ENCODE peak calls at places on chromosomes 2 and 18, in four cellular contexts. L is GM12864, U is progenitor cell of endocrine pancreas, P is GM10248. A is an unnamed sample.

GRCh38 chr2:43169091-43169936 is 57.1 kb downstream of the ZFP36L2 start:
- DNase-seq in L (peak), U (no peak), P (peak), A (peak)

GRCh38 chr18:76554788-76555187 is 59.7 kb upstream of the ZNF516 start:
- DNase-seq in U (no peak), P (no peak), L (no peak), A (no peak)

GRCh38 chr2:33110461-33110860 is 163.7 kb downstream of the LTBP1 start:
- DNase-seq in L (no peak), U (no peak), P (no peak), A (no peak)

GRCh38 chr2:171244466-171244969 is 83.8 kb upstream of the TLK1 start:
- DNase-seq in P (no peak), U (no peak), L (no peak), A (no peak)

GRCh38 chr18:46071894-46072867 is at the start of gene PSTPIP2:
- DNase-seq in U (peak), L (no peak), P (peak), A (peak)

GRCh38 chr2:234705108-234705507 is 208.2 kb upstream of the ARL4C start:
- DNase-seq in U (no peak), L (no peak), P (no peak), A (no peak)

GRCh38 chr2:208210688-208211451 is 21.0 kb upstream of the C2orf80 start:
- DNase-seq in U (no peak), L (no peak), P (no peak), A (no peak)

GRCh38 chr2:223846524-223846923 is 9.1 kb upstream of the AP1S3 start:
- DNase-seq in P (no peak), U (no peak), L (no peak), A (no peak)

GRCh38 chr2:168848220-168848619 is 42.0 kb downstream of the SPC25 start:
- DNase-seq in L (no peak), U (no peak), P (no peak), A (no peak)

GRCh38 chr18:56641714-56642331 is 3.4 kb upstream of the TXNL1 start:
- DNase-seq in L (no peak), P (no peak), U (no peak), A (no peak)

GRCh38 chr2:162403884-162404283 is 60.0 kb downstream of the GCA start:
- DNase-seq in U (no peak), P (no peak), L (no peak), A (no peak)

GRCh38 chr2:17588031-17588430 is 47.5 kb downstream of the VSNL1 start:
- DNase-seq in U (no peak), P (no peak), L (no peak), A (no peak)

GRCh38 chr2:177165103-177165583 is 47.5 kb upstream of the HNRNPA3 start:
- DNase-seq in P (no peak), U (no peak), L (no peak), A (no peak)

GRCh38 chr2:105431367-105432088 is 32.7 kb upstream of the FHL2 start:
- DNase-seq in P (no peak), L (no peak), U (no peak), A (no peak)

GRCh38 chr2:221380049-221380448 is 192.1 kb downstream of the EPHA4 start:
- DNase-seq in L (no peak), U (no peak), P (no peak), A (no peak)

GRCh38 chr2:75424936-75425619 is 135.7 kb downstream of the EVA1A start:
- DNase-seq in L (no peak), U (no peak), P (no peak), A (no peak)
- TF ChIP-seq CTCF in L (peak), U (peak), P (no peak), A (no peak)

GRCh38 chr2:231413921-231414476 is 18.5 kb downstream of the B3GNT7 start:
- DNase-seq in P (no peak), L (no peak), U (no peak), A (no peak)

GRCh38 chr2:231413456-231413855 is 17.9 kb downstream of the B3GNT7 start:
- DNase-seq in L (no peak), U (no peak), P (no peak), A (no peak)

GRCh38 chr2:231411871-231412615 is 16.5 kb downstream of the B3GNT7 start:
- DNase-seq in P (peak), L (no peak), U (peak), A (peak)

GRCh38 chr2:231411237-231411636 is 15.7 kb downstream of the B3GNT7 start:
- DNase-seq in U (no peak), P (no peak), L (no peak), A (no peak)

DNA sequence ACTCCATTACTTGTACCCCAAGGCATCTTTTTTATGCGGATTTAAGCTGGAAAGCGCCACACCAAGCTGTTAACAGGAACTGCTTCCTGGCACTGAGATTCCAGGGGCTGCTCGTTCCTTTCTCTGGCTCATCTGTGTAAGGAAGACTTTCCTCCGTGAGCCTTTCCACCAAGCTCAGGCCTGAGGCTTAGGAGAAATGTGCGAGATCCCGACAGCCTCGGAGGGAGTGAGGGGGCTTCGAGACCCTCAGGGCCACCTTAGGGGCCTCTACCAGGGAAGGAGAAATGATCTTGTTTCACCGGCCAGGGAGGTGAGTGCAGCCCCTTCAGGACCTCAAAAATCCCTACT is 17.1 kb downstream of the B3GNT7 start:
- DNase-seq in L (no peak), U (no peak), P (no peak), A (no peak)
- TF ChIP-seq CTCF in L (no peak), U (no peak), P (no peak), A (no peak)

GRCh38 chr2:230985519-230986231 is 10.2 kb upstream of the SPATA3 start:
- DNase-seq in L (no peak), P (no peak), U (no peak), A (no peak)
- TF ChIP-seq CTCF in L (no peak), P (peak), U (no peak), A (no peak)

GRCh38 chr2:195532255-195532627 is 124.8 kb upstream of the SLC39A10 start:
- DNase-seq in L (no peak), U (no peak), P (no peak), A (no peak)

GRCh38 chr2:195532628-195533271 is 124.3 kb upstream of the SLC39A10 start:
- DNase-seq in P (no peak), U (no peak), L (no peak), A (no peak)

GRCh38 chr2:195533771-195534642 is 123.0 kb upstream of the SLC39A10 start:
- DNase-seq in P (no peak), U (no peak), L (no peak), A (no peak)

GRCh38 chr2:195535911-195536522 is 121.0 kb upstream of the SLC39A10 start:
- DNase-seq in L (peak), P (peak), U (no peak), A (peak)

DNA sequence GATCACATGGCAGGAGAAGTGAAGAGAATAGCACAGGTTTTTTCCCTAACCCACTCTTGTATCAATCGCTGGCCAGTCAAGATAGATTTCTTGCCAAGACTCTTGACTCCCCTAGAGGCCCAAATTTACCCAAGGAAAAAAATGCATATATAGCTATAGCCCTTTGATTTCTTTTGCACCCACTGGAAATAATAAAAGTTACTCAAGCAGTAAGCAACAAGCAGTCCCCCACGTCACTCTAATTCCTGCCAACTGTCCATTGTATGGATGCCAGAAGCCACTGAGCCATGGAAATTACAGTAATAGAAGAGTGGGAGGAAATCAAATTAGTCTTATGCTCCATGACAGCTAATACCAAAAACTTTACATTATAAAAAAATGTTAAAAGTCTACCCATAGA is 125.3 kb upstream of the SLC39A10 start:
- DNase-seq in L (no peak), P (no peak), U (no peak), A (no peak)
- TF ChIP-seq CTCF in L (no peak), P (no peak), U (no peak), A (no peak)